ENCODE peak calls at places on chromosomes 7 and 10, in eight cellular contexts. A is neural progenitor cell, C is GM10248, N is foreskin keratinocyte, S is B cell, L is type B pancreatic cell, Z is GM20000, U is A549. K is an unnamed sample.
A peak's percentile ranks its signal among the peaks of the same experiment; 100 is the strongest.

GRCh38 chr7:140316165-140316661 is 82.1 kb downstream of the SLC37A3 start:
- DNase-seq in A (no peak), C (no peak), N (peak; percentile 93), S (no peak), L (no peak), Z (no peak), U (peak; percentile 79), K (peak; percentile 98)

GRCh38 chr7:142152076-142152475 is 40.6 kb downstream of the MGAM2 start:
- DNase-seq in A (no peak), C (no peak), N (no peak), S (no peak), L (no peak), Z (no peak), U (no peak), K (no peak)

GRCh38 chr7:50641442-50642405 is 76.5 kb upstream of the DDC start:
- DNase-seq in A (peak; percentile 56), C (no peak), N (no peak), S (no peak), L (no peak), Z (no peak), U (no peak), K (no peak)

GRCh38 chr10:5545778-5546710 is 21.3 kb downstream of the CALML3 start:
- DNase-seq in A (no peak), C (no peak), N (no peak), S (no peak), L (no peak), Z (no peak), U (peak; percentile 94), K (peak; percentile 77)

GRCh38 chr7:138785587-138786437 is 12.0 kb upstream of the TMEM213 start:
- DNase-seq in A (no peak), C (no peak), N (peak; percentile 28), S (no peak), L (no peak), Z (no peak), U (peak; percentile 59), K (peak; percentile 9)

GRCh38 chr7:26612742-26613141 is 251.6 kb downstream of the SKAP2 start:
- DNase-seq in A (no peak), C (no peak), N (no peak), S (no peak), L (no peak), Z (no peak), U (no peak), K (no peak)

GRCh38 chr7:44962483-44963251 is 16.1 kb downstream of the MYO1G start:
- DNase-seq in A (peak; percentile 68), C (no peak), N (no peak), S (peak; percentile 6), L (peak; percentile 72), Z (peak; percentile 35), U (no peak), K (peak; percentile 15)

GRCh38 chr10:74011762-74012161 is 13.8 kb downstream of the VCL start:
- DNase-seq in A (peak; percentile 23), C (no peak), N (no peak), S (no peak), L (no peak), Z (no peak), U (peak; percentile 46), K (peak; percentile 65)

GRCh38 chr10:87661861-87662785 is 2.4 kb downstream of the PAPSS2 start:
- DNase-seq in A (no peak), C (no peak), N (no peak), S (no peak), L (no peak), Z (no peak), U (peak; percentile 38), K (no peak)

GRCh38 chr7:133481676-133482075 is 228.8 kb downstream of the EXOC4 start:
- DNase-seq in A (no peak), C (no peak), N (peak; percentile 16), S (no peak), L (no peak), Z (no peak), U (peak; percentile 1), K (peak; percentile 59)

GRCh38 chr10:82908751-82909150 is 1033.8 kb downstream of the NRG3 start:
- DNase-seq in A (no peak), C (no peak), N (no peak), S (no peak), L (no peak), Z (no peak), U (no peak), K (no peak)

GRCh38 chr7:151167197-151167911 is at the start of gene GBX1:
- DNase-seq in A (peak; percentile 75), C (no peak), N (no peak), S (peak; percentile 46), L (peak; percentile 70), Z (peak; percentile 56), U (peak; percentile 26), K (no peak)

GRCh38 chr7:30175171-30175570 is 40.4 kb downstream of the MTURN start:
- DNase-seq in A (no peak), C (no peak), N (no peak), S (no peak), L (no peak), Z (no peak), U (no peak), K (no peak)

GRCh38 chr7:116211006-116211912 is 920 bp downstream of the TES start:
- DNase-seq in A (peak; percentile 54), C (peak; percentile 59), N (peak; percentile 84), S (peak; percentile 70), L (peak; percentile 74), Z (peak; percentile 77), U (peak; percentile 92), K (peak; percentile 94)

GRCh38 chr10:101901340-101901739 is 57.7 kb upstream of the KCNIP2 start:
- DNase-seq in A (peak; percentile 55), C (peak; percentile 68), N (no peak), S (peak; percentile 76), L (no peak), Z (peak; percentile 68), U (no peak), K (no peak)

GRCh38 chr10:19204239-19204917 is 155.8 kb downstream of the MALRD1 start:
- DNase-seq in A (no peak), C (no peak), N (no peak), S (no peak), L (no peak), Z (no peak), U (no peak), K (peak; percentile 16)

GRCh38 chr7:75734586-75735047 is 4.1 kb downstream of the HIP1 start:
- DNase-seq in A (peak; percentile 43), C (no peak), N (peak; percentile 51), S (no peak), L (no peak), Z (no peak), U (peak; percentile 84), K (no peak)

GRCh38 chr10:120735773-120736371 is 115.3 kb upstream of the WDR11 start:
- DNase-seq in A (no peak), C (peak; percentile 22), N (no peak), S (peak; percentile 4), L (no peak), Z (peak; percentile 29), U (peak; percentile 21), K (peak; percentile 46)

GRCh38 chr10:100516847-100517246 is 2.8 kb downstream of the SEC31B start:
- DNase-seq in A (no peak), C (no peak), N (no peak), S (no peak), L (no peak), Z (no peak), U (peak; percentile 24), K (no peak)

GRCh38 chr10:101558206-101558605 is 29.9 kb downstream of the POLL start:
- DNase-seq in A (no peak), C (no peak), N (peak; percentile 69), S (no peak), L (peak; percentile 37), Z (no peak), U (no peak), K (peak; percentile 93)

GRCh38 chr7:131109757-131110293 is 217.9 kb upstream of the MKLN1 start:
- DNase-seq in A (peak; percentile 89), C (peak; percentile 72), N (no peak), S (peak; percentile 82), L (no peak), Z (peak; percentile 76), U (peak; percentile 90), K (peak; percentile 39)

DNA sequence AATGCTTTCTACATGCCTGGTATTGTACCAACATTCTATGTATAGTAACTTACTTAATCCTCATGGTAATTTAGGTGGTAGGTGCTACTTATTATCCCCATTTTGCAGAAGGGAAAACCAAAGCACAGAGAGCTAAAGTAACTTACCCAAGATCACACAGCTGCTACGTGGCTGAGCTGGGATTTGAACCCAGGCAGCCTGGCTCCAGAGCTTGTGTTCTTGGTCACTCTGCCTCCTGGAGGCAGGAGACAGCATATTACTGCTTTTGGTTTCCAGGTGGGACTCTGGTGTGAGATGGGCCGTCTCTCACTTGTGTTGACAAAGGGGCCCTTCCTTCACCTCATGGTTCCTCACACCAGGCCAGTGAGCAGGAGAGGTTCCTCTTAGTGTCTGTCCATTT is 79.8 kb upstream of the PPIF start:
- DNase-seq in A (no peak), C (no peak), N (no peak), S (peak; percentile 32), L (no peak), Z (no peak), U (no peak), K (no peak)
- TF ChIP-seq CTCF in A (no peak), C (no peak), N (peak; percentile 18), S (peak; percentile 25), L (no peak), Z (no peak), U (no peak), K (peak; percentile 18)

DNA sequence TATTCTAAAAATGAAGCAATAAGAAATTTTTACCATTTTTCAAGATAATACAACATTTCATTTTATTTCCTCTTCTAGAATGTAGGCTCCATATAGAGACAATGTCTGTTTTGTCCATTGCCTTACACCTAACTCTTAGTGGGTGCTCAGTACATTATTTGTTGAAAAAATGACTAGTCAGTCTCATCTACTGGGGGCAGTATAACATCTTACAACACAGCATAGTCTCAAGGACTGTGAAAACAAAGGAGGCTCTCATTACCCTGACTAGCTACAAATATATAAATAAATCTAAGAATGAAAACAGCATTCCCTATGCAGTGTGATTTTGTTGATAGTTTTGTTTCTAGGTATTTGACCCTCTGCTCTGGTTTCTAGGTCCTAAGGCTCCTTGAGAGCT is 11.6 kb downstream of the CRPPA start:
- DNase-seq in A (no peak), C (no peak), N (no peak), S (no peak), L (no peak), Z (no peak), U (no peak), K (no peak)
- TF ChIP-seq CTCF in A (peak; percentile 9), C (no peak), N (peak; percentile 32), S (no peak), L (peak; percentile 37), Z (no peak), U (no peak), K (no peak)

DNA sequence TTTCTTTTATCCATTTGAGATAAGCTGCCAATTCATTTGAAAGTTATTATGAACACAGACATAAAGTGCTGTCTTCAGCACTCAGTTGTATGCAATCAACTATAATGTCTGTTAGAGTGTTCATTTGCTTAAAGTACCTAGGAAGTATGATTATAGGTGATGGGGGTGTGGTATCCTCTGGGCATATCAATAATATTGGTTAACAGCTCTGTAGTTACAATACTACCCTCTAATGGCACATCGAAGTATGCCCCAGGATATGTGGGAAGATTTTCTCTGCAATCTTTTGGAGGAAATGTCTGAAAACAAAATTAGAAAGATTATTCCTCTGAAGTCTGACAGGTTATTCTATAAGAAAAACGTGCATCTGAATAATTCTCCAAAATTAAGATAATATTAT is 429.7 kb downstream of the ARL4A start:
- DNase-seq in A (peak; percentile 16), C (no peak), N (no peak), S (peak; percentile 17), L (no peak), Z (no peak), U (peak; percentile 29), K (peak; percentile 26)
- TF ChIP-seq CTCF in A (peak; percentile 59), C (no peak), N (peak; percentile 77), S (no peak), L (peak; percentile 69), Z (no peak), U (peak; percentile 71), K (peak; percentile 31)

GRCh38 chr7:33128990-33129805 is at the start of gene BBS9:
- DNase-seq in A (peak; percentile 98), C (peak; percentile 94), N (peak; percentile 84), S (peak; percentile 93), L (peak; percentile 93), Z (peak; percentile 94), U (peak; percentile 95), K (peak; percentile 85)
- TF ChIP-seq CTCF in A (peak; percentile 20), C (no peak), N (peak; percentile 21), S (peak; percentile 18), L (peak; percentile 49), Z (no peak), U (no peak), K (no peak)